ENCODE peak calls at places on chromosomes 1 and 21, in nine cellular contexts. C is GM06990, J is heart left ventricle, M is endothelial cell, T is MCF 10A, O is ovary, X is lower lobe of right lung, E is brain microvascular endothelial cell, D is nephron progenitor cell. W is an unnamed sample.

GRCh38 chr1:113940365-113941244 is 11.5 kb downstream of the HIPK1 start:
- DNase-seq in D (no peak), T (no peak), M (no peak), C (peak; percentile 36), J (no peak), X (no peak), E (no peak), O (no peak), W (no peak)

GRCh38 chr1:175045097-175045496 is 21.9 kb upstream of the MRPS14 start:
- DNase-seq in T (no peak), O (no peak), C (no peak), E (no peak), M (no peak), D (no peak), X (no peak), J (no peak), W (no peak)

GRCh38 chr1:93180723-93181613 is at the start of gene CCDC18:
- DNase-seq in M (peak; percentile 40), C (no peak), E (peak; percentile 55), J (no peak), D (no peak), T (no peak), O (no peak), X (no peak), W (peak; percentile 54)

GRCh38 chr1:225863167-225863566 is 19.0 kb downstream of the TMEM63A start:
- DNase-seq in E (no peak), T (peak; percentile 73), J (no peak), D (no peak), O (no peak), C (no peak), M (no peak), X (no peak), W (no peak)

GRCh38 chr21:43274946-43275310 is 106.1 kb downstream of the CRYAA start:
- DNase-seq in C (no peak), O (no peak), M (no peak), X (peak; percentile 23), J (no peak), T (no peak), D (no peak), E (no peak), W (no peak)

GRCh38 chr21:38773108-38774061 is 32.3 kb upstream of the ETS2 start:
- DNase-seq in O (peak; percentile 53), X (no peak), D (no peak), J (peak; percentile 69), C (no peak), E (peak; percentile 95), T (peak; percentile 92), M (no peak), W (no peak)

GRCh38 chr1:198619375-198620140 is 19.3 kb upstream of the PTPRC start:
- DNase-seq in D (no peak), M (no peak), T (no peak), C (no peak), E (no peak), X (no peak), J (no peak), O (no peak), W (no peak)

GRCh38 chr1:24965571-24965930 is 35.5 kb upstream of the RUNX3 start:
- DNase-seq in C (no peak), E (no peak), T (no peak), D (no peak), J (no peak), M (no peak), X (no peak), O (no peak), W (no peak)

GRCh38 chr1:2415801-2416208 is 3.4 kb upstream of the PEX10 start:
- DNase-seq in E (no peak), C (peak; percentile 65), O (no peak), J (no peak), T (no peak), D (no peak), M (no peak), X (no peak), W (peak; percentile 65)

GRCh38 chr1:154219511-154219910 is 1.2 kb upstream of the UBAP2L start:
- DNase-seq in J (no peak), D (no peak), X (no peak), M (no peak), O (no peak), E (peak; percentile 35), T (peak; percentile 41), C (no peak), W (no peak)

DNA sequence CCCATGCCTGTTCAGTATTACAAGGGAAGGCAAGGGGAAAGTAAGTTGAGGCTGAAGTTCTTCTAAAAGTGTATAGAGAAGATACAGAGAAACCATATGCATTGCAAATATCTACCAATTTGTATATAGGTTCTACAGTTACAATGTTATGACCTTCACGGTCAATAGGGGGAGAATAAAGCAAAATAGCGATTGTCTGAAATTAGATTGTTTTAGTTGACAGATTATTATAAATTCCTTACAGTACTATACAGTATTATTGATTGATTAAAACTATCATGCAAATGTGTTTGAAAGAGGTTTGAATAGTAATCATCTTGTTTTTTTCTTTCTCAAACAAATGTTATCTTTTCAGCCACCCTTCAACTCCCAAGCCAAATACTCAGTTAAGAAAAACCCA is 13.7 kb upstream of the BRINP3 start:
- DNase-seq in T (no peak), C (no peak), E (no peak), M (no peak), J (no peak), X (no peak), D (no peak), O (no peak), W (no peak)
- TF ChIP-seq CTCF in T (no peak), C (no peak), E (no peak), M (peak; percentile 49), J (no peak), X (no peak), D (no peak), O (no peak), W (no peak)

GRCh38 chr1:11960276-11960675 is 20.0 kb upstream of the MFN2 start:
- DNase-seq in D (no peak), O (no peak), M (no peak), T (no peak), X (no peak), C (no peak), E (no peak), J (no peak), W (no peak)
- TF ChIP-seq CTCF in D (no peak), O (no peak), M (no peak), T (no peak), X (no peak), C (no peak), E (no peak), J (no peak), W (no peak)

DNA sequence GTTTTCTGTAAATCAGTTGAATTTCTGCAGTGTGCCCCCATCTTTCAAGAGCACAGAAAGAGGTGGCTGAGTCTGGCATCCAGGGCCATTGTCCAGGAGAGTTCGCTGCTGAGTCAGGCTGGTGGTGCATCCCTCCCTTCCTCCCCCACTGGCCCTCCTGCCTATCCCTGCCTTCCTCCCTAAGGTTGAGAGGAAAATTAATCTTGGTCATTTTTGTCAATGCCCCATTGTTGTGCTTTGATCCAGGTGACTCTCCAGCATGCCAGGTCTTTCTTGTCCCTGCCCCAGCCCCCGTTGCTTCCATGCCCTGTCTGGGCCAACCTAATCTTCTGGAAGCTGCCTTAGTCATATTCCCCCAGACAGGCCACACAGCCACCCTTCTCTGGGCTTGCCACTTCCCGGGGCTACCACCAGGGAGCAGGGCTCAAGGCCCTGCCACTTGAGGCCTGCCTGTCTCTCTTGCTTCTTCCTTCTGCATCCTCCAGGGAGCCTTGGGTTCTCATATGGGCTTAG is 26.6 kb downstream of the PROK1 start:
- DNase-seq in E (no peak), T (no peak), O (no peak), J (no peak), M (no peak), X (no peak), D (no peak), C (no peak), W (no peak)
- TF ChIP-seq CTCF in E (peak; percentile 43), T (no peak), O (no peak), J (no peak), M (peak; percentile 36), X (peak; percentile 17), D (no peak), C (peak; percentile 34), W (peak; percentile 22)

DNA sequence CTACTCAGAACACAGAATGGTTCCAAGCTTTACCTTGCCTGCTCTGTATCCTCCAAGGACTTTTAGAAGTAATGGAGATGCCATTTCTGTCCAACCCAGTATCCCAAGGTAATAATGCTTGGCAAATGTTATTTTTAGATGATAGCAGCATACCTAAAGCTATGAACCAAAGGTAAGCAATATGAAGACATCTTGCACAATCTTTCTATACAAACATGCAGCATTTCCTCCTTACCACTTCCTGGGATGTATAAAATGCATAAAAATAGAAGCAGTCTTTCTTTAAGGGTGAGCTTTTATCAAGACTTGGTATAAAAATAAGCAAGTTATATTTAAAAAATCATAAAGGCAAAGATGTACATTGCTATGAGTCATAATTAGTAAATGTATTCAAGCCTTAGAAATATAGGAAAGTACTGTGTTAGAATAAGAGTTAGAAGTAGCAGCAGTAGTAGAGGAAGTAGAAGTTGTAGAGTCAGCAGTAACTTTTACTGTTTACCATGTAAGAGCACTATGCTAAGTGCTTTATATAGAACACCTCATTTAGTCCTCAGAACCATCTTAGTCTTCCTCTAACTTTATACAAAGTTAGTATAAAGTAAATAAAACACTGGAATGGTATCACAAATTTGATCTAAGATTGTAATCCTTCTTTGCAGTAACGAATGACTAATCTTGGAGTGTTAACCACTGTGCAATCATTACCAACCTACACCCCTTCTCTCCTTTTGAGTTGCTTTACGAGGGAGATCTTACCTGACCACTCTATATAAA is 371.4 kb downstream of the VAV3 start:
- DNase-seq in E (no peak), M (no peak), C (no peak), X (no peak), O (no peak), D (no peak), J (no peak), T (peak; percentile 21), W (no peak)
- TF ChIP-seq CTCF in E (no peak), M (no peak), C (no peak), X (no peak), O (no peak), D (no peak), J (no peak), T (no peak), W (no peak)

DNA sequence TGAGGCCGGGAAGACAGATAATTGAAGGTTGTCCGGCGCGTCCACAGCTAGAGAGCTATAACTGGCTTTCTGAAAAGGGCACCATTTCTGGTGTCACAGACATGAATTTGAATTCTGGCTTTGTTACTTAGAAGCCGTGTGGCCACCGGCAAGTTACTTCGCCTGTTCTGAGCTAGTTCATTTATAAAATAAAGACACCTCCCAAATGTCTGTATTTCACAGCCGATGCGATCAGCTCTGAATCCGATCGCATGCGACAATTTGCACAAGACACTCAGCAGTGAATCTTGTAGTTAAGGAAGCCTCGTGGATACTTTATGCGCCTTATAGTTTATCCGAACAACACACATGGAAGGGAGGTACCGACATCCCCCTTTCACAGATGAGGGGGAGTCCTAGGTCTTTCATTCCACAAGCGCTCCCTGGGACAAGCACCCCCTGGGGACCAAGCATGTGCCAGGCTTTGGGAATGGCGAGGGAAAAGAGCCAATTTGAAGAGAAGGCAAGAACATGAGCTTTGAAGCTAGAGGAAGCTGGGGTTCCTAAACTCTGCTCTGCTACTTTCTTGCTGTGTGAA is 4.0 kb downstream of the ID3 start:
- DNase-seq in J (peak; percentile 45), M (no peak), D (peak; percentile 47), C (no peak), O (peak; percentile 40), X (no peak), T (no peak), E (peak; percentile 77), W (no peak)
- TF ChIP-seq CTCF in J (no peak), M (no peak), D (no peak), C (no peak), O (no peak), X (no peak), T (no peak), E (peak; percentile 25), W (no peak)